ENCODE peak calls at places on chromosomes 6 and 20, in nine cellular contexts. S is testis, J is osteoblast, K is heart right ventricle, E is left ventricle myocardium inferior, C is ovary, T is lung, D is pancreas, X is A549. G is an unnamed sample.

GRCh38 chr6:27809067-27809938 is 102.9 kb downstream of the OR2B2 start:
- DNase-seq in S (no peak), J (no peak), K (no peak), E (no peak), C (no peak), T (no peak), D (no peak), X (no peak), G (no peak)

GRCh38 chr6:28589234-28589951 is 63.7 kb downstream of the GPX5 start:
- DNase-seq in S (peak), J (peak), K (no peak), E (no peak), C (peak), T (peak), D (peak), X (peak), G (peak)

GRCh38 chr20:40741507-40742106 is 52.6 kb upstream of the MAFB start:
- DNase-seq in S (peak), J (no peak), K (peak), E (peak), C (no peak), T (peak), D (peak), X (peak), G (peak)

GRCh38 chr20:25271486-25272222 is 23.8 kb downstream of the PYGB start:
- DNase-seq in S (no peak), J (peak), K (no peak), E (peak), C (peak), T (no peak), D (no peak), X (no peak), G (no peak)

GRCh38 chr6:86715676-86716075 is 221.7 kb upstream of the HTR1E start:
- DNase-seq in S (no peak), J (no peak), K (no peak), E (no peak), C (no peak), T (no peak), D (no peak), X (no peak), G (peak)

GRCh38 chr20:3733119-3733995 is 872 bp downstream of the HSPA12B start:
- DNase-seq in S (no peak), J (peak), K (no peak), E (no peak), C (no peak), T (no peak), D (no peak), X (no peak), G (no peak)

GRCh38 chr20:34566978-34567884 is 8.7 kb downstream of the MAP1LC3A start:
- DNase-seq in S (no peak), J (no peak), K (no peak), E (no peak), C (no peak), T (peak), D (no peak), X (no peak), G (no peak)

GRCh38 chr20:32742322-32743236 is 688 bp downstream of the COMMD7 start:
- DNase-seq in S (no peak), J (peak), K (peak), E (no peak), C (peak), T (no peak), D (no peak), X (no peak), G (no peak)

GRCh38 chr6:36320475-36320874 is 16.2 kb downstream of the BNIP5 start:
- DNase-seq in S (no peak), J (no peak), K (no peak), E (no peak), C (no peak), T (no peak), D (no peak), X (peak), G (peak)

GRCh38 chr6:117309613-117310012 is 44.3 kb downstream of the VGLL2 start:
- DNase-seq in S (no peak), J (no peak), K (no peak), E (no peak), C (no peak), T (no peak), D (no peak), X (no peak), G (no peak)

GRCh38 chr20:47843886-47844567 is 58.7 kb upstream of the SULF2 start:
- DNase-seq in S (no peak), J (no peak), K (no peak), E (no peak), C (no peak), T (no peak), D (no peak), X (peak), G (peak)

GRCh38 chr20:50304883-50305635 is 114.4 kb downstream of the CEBPB start:
- DNase-seq in S (peak), J (peak), K (peak), E (peak), C (peak), T (peak), D (peak), X (no peak), G (no peak)

GRCh38 chr6:116251568-116252384 is 2.1 kb downstream of the TSPYL4 start:
- DNase-seq in S (no peak), J (no peak), K (no peak), E (no peak), C (no peak), T (no peak), D (no peak), X (no peak), G (no peak)

GRCh38 chr20:44810391-44811149 is at the start of gene RIMS4:
- DNase-seq in S (peak), J (no peak), K (no peak), E (no peak), C (no peak), T (no peak), D (no peak), X (no peak), G (no peak)

GRCh38 chr6:158666637-158667359 is 16.9 kb downstream of the SYTL3 start:
- DNase-seq in S (no peak), J (peak), K (no peak), E (no peak), C (no peak), T (peak), D (no peak), X (no peak), G (no peak)

GRCh38 chr6:84462697-84463096 is 235.3 kb upstream of the CEP162 start:
- DNase-seq in S (no peak), J (peak), K (no peak), E (no peak), C (no peak), T (no peak), D (no peak), X (no peak), G (no peak)

GRCh38 chr6:26044140-26045045 is 42.8 kb upstream of the HFE start:
- DNase-seq in S (no peak), J (no peak), K (peak), E (peak), C (peak), T (no peak), D (peak), X (peak), G (no peak)

GRCh38 chr6:20876016-20876415 is 341.8 kb downstream of the CDKAL1 start:
- DNase-seq in S (no peak), J (peak), K (no peak), E (no peak), C (no peak), T (no peak), D (no peak), X (peak), G (no peak)

GRCh38 chr20:18011482-18011881 is 42.7 kb downstream of the MGME1 start:
- DNase-seq in S (no peak), J (no peak), K (no peak), E (no peak), C (no peak), T (no peak), D (no peak), X (no peak), G (no peak)

GRCh38 chr6:65707134-65707826 is at the start of gene EYS:
- DNase-seq in S (no peak), J (no peak), K (no peak), E (no peak), C (no peak), T (no peak), D (no peak), X (no peak), G (no peak)

GRCh38 chr6:10429638-10430427 is 15.0 kb upstream of the TFAP2A start:
- DNase-seq in S (no peak), J (no peak), K (no peak), E (no peak), C (no peak), T (no peak), D (no peak), X (peak), G (peak)

GRCh38 chr6:96162711-96163120 is 146.9 kb downstream of the FUT9 start:
- DNase-seq in S (no peak), J (no peak), K (no peak), E (no peak), C (no peak), T (no peak), D (no peak), X (no peak), G (no peak)

GRCh38 chr6:93721386-93722048 is 302.2 kb upstream of the EPHA7 start:
- DNase-seq in S (peak), J (no peak), K (no peak), E (no peak), C (no peak), T (no peak), D (no peak), X (peak), G (no peak)

GRCh38 chr6:147508871-147509608 is 550 bp downstream of the SAMD5 start:
- DNase-seq in S (peak), J (peak), K (peak), E (peak), C (no peak), T (no peak), D (no peak), X (peak), G (no peak)

GRCh38 chr20:47256665-47257236 is 99.7 kb downstream of the ZMYND8 start:
- DNase-seq in S (no peak), J (peak), K (no peak), E (no peak), C (no peak), T (no peak), D (no peak), X (no peak), G (no peak)

GRCh38 chr6:112910256-112910655 is 563.1 kb downstream of the RFPL4B start:
- DNase-seq in S (no peak), J (no peak), K (no peak), E (no peak), C (no peak), T (no peak), D (no peak), X (no peak), G (no peak)

GRCh38 chr6:168037242-168037641 is 39.8 kb downstream of the KIF25 start:
- DNase-seq in S (no peak), J (peak), K (no peak), E (no peak), C (no peak), T (no peak), D (no peak), X (no peak), G (no peak)
- H3K27ac ChIP-seq in S (no peak), J (no peak), K (peak), E (peak), C (no peak), T (no peak), D (no peak), X (no peak), G (no peak)

GRCh38 chr20:13262302-13262650 is 41.2 kb downstream of the ISM1 start:
- DNase-seq in S (no peak), J (no peak), K (no peak), E (no peak), C (no peak), T (no peak), D (no peak), X (no peak), G (no peak)
- TF ChIP-seq CTCF in S (no peak), J (no peak), K (no peak), E (no peak), C (no peak), T (no peak), D (no peak), X (no peak), G (peak)

GRCh38 chr20:63253065-63253437 is 1.2 kb downstream of the NKAIN4 start:
- DNase-seq in S (no peak), J (no peak), K (no peak), E (no peak), C (no peak), T (no peak), D (no peak), X (no peak), G (no peak)
- H3K27ac ChIP-seq in S (no peak), J (no peak), K (no peak), E (no peak), C (no peak), T (no peak), D (no peak), X (peak), G (no peak)

GRCh38 chr6:73983367-73983766 is 287.4 kb downstream of the CD109 start:
- DNase-seq in S (no peak), J (no peak), K (no peak), E (no peak), C (no peak), T (no peak), D (no peak), X (no peak), G (no peak)

GRCh38 chr6:73984851-73985250 is 288.8 kb downstream of the CD109 start:
- DNase-seq in S (no peak), J (no peak), K (no peak), E (no peak), C (no peak), T (no peak), D (no peak), X (no peak), G (no peak)

GRCh38 chr6:73985891-73986290 is 289.9 kb downstream of the CD109 start:
- DNase-seq in S (no peak), J (no peak), K (no peak), E (no peak), C (no peak), T (no peak), D (no peak), X (peak), G (peak)
- TF ChIP-seq CTCF in S (no peak), J (peak), K (no peak), E (no peak), C (no peak), T (no peak), D (no peak), X (peak), G (no peak)

DNA sequence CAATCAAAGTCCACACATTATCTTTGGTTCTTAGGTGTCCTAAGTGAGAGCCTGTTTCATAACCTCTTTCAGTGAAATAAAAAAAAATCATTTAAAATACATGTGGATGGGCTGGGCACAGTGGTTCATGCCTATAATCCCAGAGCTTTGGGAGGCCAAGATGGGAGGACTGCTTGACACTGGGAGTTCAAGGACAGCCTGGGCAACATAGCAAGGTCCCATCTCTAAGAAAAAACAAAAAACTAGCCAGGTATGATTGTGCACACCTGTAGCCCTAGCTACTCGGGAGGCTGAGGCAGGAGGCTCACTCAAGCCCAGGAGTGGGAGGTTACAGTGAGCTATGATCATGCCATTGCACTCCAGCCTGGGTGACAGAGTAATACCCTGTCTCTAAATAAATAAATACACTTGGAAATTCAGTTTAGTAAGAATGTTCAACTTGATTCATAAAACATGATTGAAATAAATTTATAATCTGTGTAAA is 3.6 kb downstream of the MPC1 start:
- DNase-seq in S (no peak), J (no peak), K (no peak), E (no peak), C (no peak), T (no peak), D (no peak), X (no peak), G (no peak)
- H3K27ac ChIP-seq in S (no peak), J (no peak), K (no peak), E (peak), C (no peak), T (no peak), D (no peak), X (no peak), G (no peak)

GRCh38 chr6:143396497-143397228 is 53.8 kb downstream of the ADAT2 start:
- DNase-seq in S (no peak), J (no peak), K (no peak), E (no peak), C (no peak), T (no peak), D (no peak), X (peak), G (no peak)
- TF ChIP-seq CTCF in S (no peak), J (no peak), K (no peak), E (no peak), C (no peak), T (no peak), D (no peak), X (no peak), G (no peak)

GRCh38 chr20:51446230-51446629 is 96.3 kb downstream of the NFATC2 start:
- DNase-seq in S (no peak), J (peak), K (no peak), E (no peak), C (no peak), T (no peak), D (no peak), X (no peak), G (no peak)
- H3K27ac ChIP-seq in S (no peak), J (peak), K (no peak), E (no peak), C (no peak), T (no peak), D (no peak), X (peak), G (peak)

GRCh38 chr6:111199935-111200822 is 112.9 kb downstream of the SLC16A10 start:
- DNase-seq in S (no peak), J (no peak), K (no peak), E (no peak), C (no peak), T (no peak), D (no peak), X (no peak), G (no peak)

GRCh38 chr6:111200823-111201134 is 113.5 kb downstream of the SLC16A10 start:
- DNase-seq in S (no peak), J (no peak), K (no peak), E (no peak), C (no peak), T (no peak), D (no peak), X (no peak), G (no peak)

GRCh38 chr6:111201764-111202163 is 114.5 kb downstream of the SLC16A10 start:
- DNase-seq in S (no peak), J (no peak), K (no peak), E (no peak), C (no peak), T (no peak), D (no peak), X (no peak), G (no peak)

GRCh38 chr6:111198841-111199240 is 111.5 kb downstream of the SLC16A10 start:
- DNase-seq in S (no peak), J (no peak), K (no peak), E (no peak), C (no peak), T (no peak), D (no peak), X (no peak), G (no peak)

DNA sequence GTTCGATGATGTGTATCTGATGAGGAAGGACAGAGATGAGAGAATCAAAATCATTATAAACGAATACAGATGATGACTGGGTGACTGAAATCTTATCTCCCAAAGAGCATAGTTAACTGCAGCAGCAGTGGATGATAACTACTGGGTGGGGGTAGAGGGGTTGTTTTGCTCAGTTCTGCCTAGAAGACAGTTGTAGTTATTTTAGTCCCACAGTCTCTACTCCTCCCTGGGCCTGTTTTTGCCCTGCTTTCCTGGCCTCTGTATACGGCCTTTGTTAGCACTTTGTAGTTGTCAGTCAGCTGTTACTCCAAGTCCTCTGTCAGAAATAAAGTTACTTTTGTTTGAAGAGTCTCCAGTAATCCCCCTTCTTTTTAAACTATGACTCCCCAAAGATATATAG is 113.9 kb downstream of the SLC16A10 start:
- DNase-seq in S (no peak), J (no peak), K (no peak), E (no peak), C (no peak), T (no peak), D (no peak), X (no peak), G (no peak)
- TF ChIP-seq CTCF in S (no peak), J (no peak), K (no peak), E (no peak), C (no peak), T (no peak), D (no peak), X (no peak), G (no peak)

DNA sequence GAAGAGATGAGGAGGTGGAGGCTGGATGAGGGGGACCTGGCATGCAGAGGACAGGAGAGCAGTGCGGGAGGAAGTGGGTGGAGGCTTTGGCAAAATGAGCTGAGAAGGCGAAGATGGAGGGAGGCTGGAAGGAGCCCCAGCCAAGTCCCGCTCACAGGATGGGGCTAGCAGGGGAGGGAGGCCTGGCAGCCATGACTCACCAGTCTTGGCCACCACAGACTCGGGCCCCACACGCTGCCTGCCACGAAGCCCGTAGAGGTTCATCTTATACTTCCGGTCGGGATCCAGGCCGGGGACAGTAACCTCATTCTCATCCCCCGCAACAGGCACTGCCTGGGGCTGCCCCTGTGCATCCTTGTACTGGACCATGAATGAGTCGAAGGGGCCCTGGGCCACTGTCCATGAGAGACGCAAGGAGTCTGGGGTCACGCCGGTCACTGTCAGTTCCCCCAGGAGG is 27.9 kb downstream of the TNXB start:
- DNase-seq in S (peak), J (peak), K (peak), E (peak), C (peak), T (peak), D (peak), X (no peak), G (peak)
- H3K27ac ChIP-seq in S (peak), J (peak), K (no peak), E (peak), C (peak), T (no peak), D (no peak), X (no peak), G (peak)